ENCODE peak calls at places on chromosome 6, in six cellular contexts. M, I, O, E, H and S are unnamed samples.

GRCh38 chr6:109853951-109854350 is 124.2 kb upstream of the GPR6 start:
- DNase-seq in M (no peak), I (no peak), O (no peak), E (no peak), H (no peak), S (no peak)

GRCh38 chr6:64926051-64926450 is 781.0 kb downstream of the EYS start:
- DNase-seq in M (no peak), I (no peak), O (no peak), E (no peak), H (no peak), S (no peak)

GRCh38 chr6:71556141-71556540 is 267.5 kb downstream of the OGFRL1 start:
- DNase-seq in M (no peak), I (no peak), O (no peak), E (no peak), H (no peak), S (no peak)

GRCh38 chr6:111353914-111354464 is 129.0 kb downstream of the REV3L start:
- DNase-seq in M (no peak), I (no peak), O (peak; percentile 36), E (no peak), H (no peak), S (peak; percentile 20)

GRCh38 chr6:157941101-157941863 is 40.4 kb upstream of the SYNJ2 start:
- DNase-seq in M (no peak), I (no peak), O (no peak), E (no peak), H (no peak), S (no peak)

GRCh38 chr6:118708055-118708454 is 56.7 kb upstream of the CEP85L start:
- DNase-seq in M (no peak), I (no peak), O (peak; percentile 54), E (no peak), H (no peak), S (no peak)

GRCh38 chr6:35611235-35611634 is 77.5 kb downstream of the FKBP5 start:
- DNase-seq in M (no peak), I (no peak), O (peak; percentile 60), E (no peak), H (no peak), S (no peak)

GRCh38 chr6:73152998-73153757 is 72.1 kb downstream of the KHDC1L start:
- DNase-seq in M (no peak), I (no peak), O (peak; percentile 68), E (no peak), H (no peak), S (no peak)

GRCh38 chr6:101401792-101402617 is 8.5 kb downstream of the GRIK2 start:
- DNase-seq in M (peak; percentile 27), I (no peak), O (peak; percentile 46), E (no peak), H (no peak), S (no peak)

GRCh38 chr6:153553627-153554026 is 422.5 kb upstream of the RGS17 start:
- DNase-seq in M (peak; percentile 35), I (no peak), O (no peak), E (no peak), H (no peak), S (peak; percentile 4)

GRCh38 chr6:168711666-168712300 is 270.8 kb downstream of the SMOC2 start:
- DNase-seq in M (no peak), I (no peak), O (no peak), E (no peak), H (no peak), S (no peak)

GRCh38 chr6:151534576-151534975 is 40.8 kb downstream of the CCDC170 start:
- DNase-seq in M (no peak), I (no peak), O (peak; percentile 16), E (no peak), H (no peak), S (no peak)

DNA sequence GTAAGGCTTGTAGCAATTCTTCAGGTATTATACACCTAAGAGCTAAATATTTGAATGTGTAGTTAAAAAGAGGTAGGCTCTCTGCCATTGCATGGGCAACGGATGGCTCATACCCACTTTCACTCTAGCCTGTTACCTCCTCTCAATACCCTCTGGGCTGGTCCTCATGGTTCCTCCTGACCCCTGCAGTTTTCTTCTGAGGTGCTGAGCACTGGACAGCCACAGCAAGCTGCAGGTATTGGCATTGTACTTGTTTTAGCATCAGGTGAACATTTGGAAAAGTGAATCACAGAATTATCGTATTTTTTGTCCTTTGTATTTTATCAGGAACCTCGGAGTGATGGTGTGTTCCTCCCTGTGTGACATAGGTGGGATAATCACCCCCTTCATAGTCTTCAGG is 32.9 kb downstream of the SLC22A1 start:
- DNase-seq in M (no peak), I (no peak), O (no peak), E (no peak), H (no peak), S (no peak)
- TF ChIP-seq BHLHE40 in M (no peak), I (no peak), O (no peak), E (no peak), H (no peak), S (no peak)

GRCh38 chr6:9717568-9717967 is 697.3 kb downstream of the TFAP2A start:
- DNase-seq in M (no peak), I (no peak), O (no peak), E (no peak), H (no peak), S (no peak)
- TF ChIP-seq BHLHE40 in M (no peak), I (no peak), O (no peak), E (no peak), H (no peak), S (no peak)

GRCh38 chr6:2695464-2696095 is 55.1 kb downstream of the MYLK4 start:
- DNase-seq in M (peak; percentile 18), I (no peak), O (peak; percentile 57), E (no peak), H (no peak), S (peak; percentile 27)
- TF ChIP-seq BHLHE40 in M (no peak), I (no peak), O (no peak), E (no peak), H (no peak), S (no peak)

DNA sequence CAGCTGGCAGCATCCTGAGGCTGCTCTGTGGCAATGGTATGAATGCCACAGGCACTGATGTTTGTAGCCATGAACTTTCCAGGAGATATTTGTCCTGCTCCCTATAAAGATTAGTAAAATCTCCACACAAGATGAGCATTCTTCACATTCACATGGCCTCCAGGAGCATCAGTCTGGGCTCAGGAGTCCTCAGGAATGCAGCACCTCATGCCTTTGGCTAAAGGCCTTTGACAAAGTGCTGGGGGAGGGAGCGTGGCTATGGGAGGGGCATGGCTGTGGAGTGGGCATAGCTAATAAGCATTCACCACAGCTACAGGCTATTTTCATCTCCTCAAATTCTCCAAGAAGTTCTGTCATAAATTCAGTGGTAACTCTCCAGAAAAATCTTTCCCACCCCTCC is 90.5 kb upstream of the LY86 start:
- DNase-seq in M (no peak), I (no peak), O (no peak), E (no peak), H (no peak), S (no peak)
- TF ChIP-seq BHLHE40 in M (no peak), I (no peak), O (no peak), E (no peak), H (no peak), S (no peak)

GRCh38 chr6:47631248-47632196 is 66.9 kb upstream of the ADGRF4 start:
- DNase-seq in M (peak; percentile 54), I (no peak), O (peak; percentile 45), E (peak; percentile 32), H (peak; percentile 42), S (peak; percentile 66)
- TF ChIP-seq BHLHE40 in M (no peak), I (no peak), O (no peak), E (no peak), H (no peak), S (no peak)

DNA sequence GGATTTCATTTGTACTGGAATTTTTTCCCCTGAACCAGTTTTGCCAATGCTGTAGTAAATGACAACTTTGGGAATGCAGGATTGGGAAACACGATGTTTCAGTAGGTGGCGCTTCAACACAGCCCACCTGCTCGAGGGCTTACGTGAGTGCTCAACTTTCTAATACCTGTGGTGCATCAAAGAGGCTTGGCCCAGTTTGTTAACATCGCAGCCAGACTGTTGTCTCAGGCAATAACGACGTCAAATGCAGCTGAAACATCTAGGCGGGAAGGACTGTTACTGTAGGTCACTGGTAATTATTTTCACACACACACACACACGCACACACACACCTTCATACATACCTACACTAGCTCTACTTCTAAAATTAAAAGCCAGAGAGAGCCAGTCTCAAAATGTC is 815.5 kb upstream of the SLC35B3 start:
- DNase-seq in M (peak; percentile 37), I (no peak), O (peak; percentile 53), E (no peak), H (no peak), S (peak; percentile 16)
- TF ChIP-seq BHLHE40 in M (no peak), I (no peak), O (no peak), E (no peak), H (no peak), S (no peak)